ENCODE peak calls at places on chromosomes 13 and 19, in six cellular contexts. V is germinal center; O is stimulated activated CD4-positive, alpha-beta T cell treated with anti-CD3 and anti-CD28 coated beads, Interleukin-15, amount 100 ng/mL, for 1 hour; M is uterus; W is LHCN-M2; S is B cell. H is an unnamed sample.

GRCh38 chr13:36712785-36713184 is 39.0 kb downstream of the SERTM1 start:
- DNase-seq in V (no peak), O (no peak), M (peak; percentile 75), W (no peak), S (no peak), H (no peak)

GRCh38 chr13:80379245-80379644 is 38.3 kb upstream of the SPRY2 start:
- DNase-seq in V (no peak), O (no peak), M (no peak), W (peak; percentile 89), S (no peak), H (no peak)

GRCh38 chr13:43200307-43200706 is 176.9 kb downstream of the DNAJC15 start:
- DNase-seq in V (no peak), O (no peak), M (no peak), W (no peak), S (no peak), H (no peak)

GRCh38 chr13:48201044-48201443 is 32.0 kb upstream of the ITM2B start:
- DNase-seq in V (no peak), O (no peak), M (no peak), W (no peak), S (no peak), H (no peak)

GRCh38 chr19:47456721-47457478 is 14.8 kb downstream of the SLC8A2 start:
- DNase-seq in V (no peak), O (no peak), M (no peak), W (no peak), S (no peak), H (no peak)

GRCh38 chr19:30385174-30385573 is 13.0 kb downstream of the ZNF536 start:
- DNase-seq in V (no peak), O (no peak), M (no peak), W (no peak), S (no peak), H (no peak)

GRCh38 chr13:41916173-41916954 is 44.5 kb downstream of the VWA8 start:
- DNase-seq in V (peak; percentile 44), O (no peak), M (no peak), W (peak; percentile 75), S (peak; percentile 8), H (no peak)

GRCh38 chr19:55447421-55448174 is 4.5 kb upstream of the SHISA7 start:
- DNase-seq in V (no peak), O (no peak), M (no peak), W (peak; percentile 52), S (no peak), H (no peak)

GRCh38 chr19:43489310-43489709 is 15.2 kb downstream of the PHLDB3 start:
- DNase-seq in V (no peak), O (no peak), M (no peak), W (no peak), S (no peak), H (no peak)

GRCh38 chr13:110771194-110771593 is 57.7 kb downstream of the ING1 start:
- DNase-seq in V (no peak), O (no peak), M (peak; percentile 31), W (no peak), S (no peak), H (no peak)

GRCh38 chr19:49430678-49431329 is 5.6 kb downstream of the GFY start:
- DNase-seq in V (no peak), O (no peak), M (no peak), W (no peak), S (no peak), H (peak; percentile 50)

GRCh38 chr13:37914781-37915391 is 45.3 kb upstream of the TRPC4 start:
- DNase-seq in V (no peak), O (no peak), M (no peak), W (peak; percentile 38), S (no peak), H (no peak)

H was measured in HEK293T.